ENCODE peak calls at places on chromosome 22, in seven cellular contexts. One of them, this sample, is unnamed.

GRCh38 chr22:40606306-40606705 is 30.2 kb downstream of the MRTFA start:
- DNase-seq in AG04450: no peak
- DNase-seq in PC-9: no peak
- DNase-seq in mammary epithelial cell: no peak
- DNase-seq in brain microvascular endothelial cell: no peak
- DNase-seq in ovary: no peak
- DNase-seq in foreskin fibroblast: no peak
- DNase-seq in this sample: no peak

GRCh38 chr22:37218771-37219411 is 6.6 kb upstream of the SSTR3 start:
- DNase-seq in AG04450: no peak
- DNase-seq in mammary epithelial cell: no peak
- DNase-seq in foreskin fibroblast: no peak
- DNase-seq in PC-9: no peak
- DNase-seq in ovary: no peak
- DNase-seq in brain microvascular endothelial cell: no peak
- DNase-seq in this sample: no peak

GRCh38 chr22:19891350-19892248 is 36.9 kb upstream of the GNB1L start:
- DNase-seq in PC-9: no peak
- DNase-seq in ovary: no peak
- DNase-seq in foreskin fibroblast: peak; percentile 83
- DNase-seq in AG04450: peak; percentile 59
- DNase-seq in brain microvascular endothelial cell: peak; percentile 84
- DNase-seq in mammary epithelial cell: peak; percentile 85
- DNase-seq in this sample: no peak

GRCh38 chr22:23715811-23716355 is 25.1 kb downstream of the RGL4 start:
- DNase-seq in ovary: peak; percentile 42
- DNase-seq in AG04450: no peak
- DNase-seq in mammary epithelial cell: no peak
- DNase-seq in PC-9: no peak
- DNase-seq in brain microvascular endothelial cell: no peak
- DNase-seq in foreskin fibroblast: no peak
- DNase-seq in this sample: no peak

GRCh38 chr22:37426532-37427127 is 649 bp downstream of the ELFN2 start:
- DNase-seq in AG04450: no peak
- DNase-seq in brain microvascular endothelial cell: no peak
- DNase-seq in PC-9: no peak
- DNase-seq in ovary: no peak
- DNase-seq in foreskin fibroblast: no peak
- DNase-seq in mammary epithelial cell: no peak
- DNase-seq in this sample: no peak

GRCh38 chr22:46056169-46057041 is 79.4 kb upstream of the WNT7B start:
- DNase-seq in PC-9: no peak
- DNase-seq in foreskin fibroblast: no peak
- DNase-seq in ovary: peak; percentile 56
- DNase-seq in AG04450: no peak
- DNase-seq in brain microvascular endothelial cell: no peak
- DNase-seq in mammary epithelial cell: peak; percentile 61
- DNase-seq in this sample: no peak

GRCh38 chr22:40506762-40507161 is 129.8 kb downstream of the MRTFA start:
- DNase-seq in mammary epithelial cell: no peak
- DNase-seq in foreskin fibroblast: no peak
- DNase-seq in brain microvascular endothelial cell: no peak
- DNase-seq in ovary: no peak
- DNase-seq in PC-9: no peak
- DNase-seq in AG04450: no peak
- DNase-seq in this sample: no peak

GRCh38 chr22:29914165-29914564 is 31.2 kb downstream of the MTMR3 start:
- DNase-seq in mammary epithelial cell: peak; percentile 77
- DNase-seq in brain microvascular endothelial cell: peak; percentile 49
- DNase-seq in PC-9: peak; percentile 42
- DNase-seq in foreskin fibroblast: peak; percentile 66
- DNase-seq in ovary: no peak
- DNase-seq in AG04450: peak; percentile 34
- DNase-seq in this sample: peak; percentile 76

GRCh38 chr22:40818192-40818746 is 877 bp downstream of the SLC25A17 start:
- DNase-seq in PC-9: no peak
- DNase-seq in brain microvascular endothelial cell: no peak
- DNase-seq in AG04450: no peak
- DNase-seq in ovary: no peak
- DNase-seq in foreskin fibroblast: no peak
- DNase-seq in mammary epithelial cell: no peak
- DNase-seq in this sample: no peak

GRCh38 chr22:36329217-36330078 is 58.3 kb downstream of the MYH9 start:
- DNase-seq in AG04450: peak; percentile 94
- DNase-seq in mammary epithelial cell: peak; percentile 97
- DNase-seq in foreskin fibroblast: peak; percentile 97
- DNase-seq in ovary: no peak
- DNase-seq in brain microvascular endothelial cell: peak; percentile 92
- DNase-seq in PC-9: peak; percentile 95
- DNase-seq in this sample: peak; percentile 91

GRCh38 chr22:35617137-35617755 is at the start of gene MB:
- DNase-seq in mammary epithelial cell: no peak
- DNase-seq in foreskin fibroblast: no peak
- DNase-seq in PC-9: no peak
- DNase-seq in ovary: no peak
- DNase-seq in brain microvascular endothelial cell: no peak
- DNase-seq in AG04450: no peak
- DNase-seq in this sample: no peak

GRCh38 chr22:47918276-47918928 is 1156.0 kb downstream of the TBC1D22A start:
- DNase-seq in mammary epithelial cell: no peak
- DNase-seq in ovary: no peak
- DNase-seq in foreskin fibroblast: no peak
- DNase-seq in brain microvascular endothelial cell: no peak
- DNase-seq in AG04450: no peak
- DNase-seq in PC-9: no peak
- DNase-seq in this sample: no peak

GRCh38 chr22:39917776-39918493 is 17.1 kb downstream of the GRAP2 start:
- DNase-seq in AG04450: no peak
- DNase-seq in brain microvascular endothelial cell: no peak
- DNase-seq in mammary epithelial cell: no peak
- DNase-seq in ovary: no peak
- DNase-seq in PC-9: no peak
- DNase-seq in foreskin fibroblast: no peak
- DNase-seq in this sample: no peak

GRCh38 chr22:46106279-46107022 is 43.9 kb upstream of the PPARA start:
- DNase-seq in PC-9: no peak
- DNase-seq in mammary epithelial cell: no peak
- DNase-seq in AG04450: no peak
- DNase-seq in brain microvascular endothelial cell: no peak
- DNase-seq in ovary: no peak
- DNase-seq in foreskin fibroblast: no peak
- DNase-seq in this sample: no peak

GRCh38 chr22:18966748-18967147 is 30.7 kb upstream of the PRODH start:
- DNase-seq in AG04450: no peak
- DNase-seq in mammary epithelial cell: no peak
- DNase-seq in ovary: no peak
- DNase-seq in brain microvascular endothelial cell: no peak
- DNase-seq in foreskin fibroblast: no peak
- DNase-seq in PC-9: no peak
- DNase-seq in this sample: no peak

DNA sequence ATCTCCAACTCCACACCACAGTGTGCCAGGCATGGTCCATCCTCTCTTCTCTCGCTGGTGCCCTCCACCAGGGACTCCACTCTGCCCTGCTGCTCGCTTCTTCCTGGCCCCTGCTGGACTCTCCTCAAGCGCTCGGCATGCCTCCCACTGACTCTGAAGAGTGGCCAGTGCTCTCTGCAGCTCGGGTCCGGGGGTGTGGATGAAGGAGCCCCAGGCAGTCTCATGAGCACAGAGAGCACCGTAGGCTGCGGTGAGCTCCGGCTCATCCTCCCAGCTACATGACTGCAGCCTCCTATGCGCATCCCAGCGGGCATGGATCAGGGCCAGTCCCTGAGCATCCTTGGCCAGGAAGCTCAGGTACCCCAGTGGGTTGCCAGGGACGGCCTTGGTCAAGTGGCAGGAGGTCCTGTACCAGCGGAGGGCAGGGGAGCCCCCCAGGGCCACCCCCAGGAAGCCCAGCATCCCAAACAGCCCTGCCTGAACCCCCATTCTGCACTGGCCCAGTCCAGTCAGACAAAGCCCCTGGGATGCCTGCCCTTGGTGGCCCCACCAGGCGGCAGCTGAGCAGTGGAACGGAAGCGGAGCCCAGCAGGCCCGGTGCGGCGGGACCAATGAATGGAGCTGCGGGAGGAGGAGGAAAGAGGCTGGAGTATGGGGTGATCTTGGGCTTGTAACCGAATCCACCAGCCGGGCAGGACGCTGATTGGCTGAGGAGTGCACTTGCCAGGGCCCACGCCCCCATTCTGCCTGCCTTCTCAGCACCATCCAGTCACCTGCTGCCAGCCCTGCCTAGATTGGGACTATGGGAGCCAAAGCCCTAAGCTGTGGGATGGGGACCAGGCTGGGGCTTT is at the start of gene PLA2G3:
- DNase-seq in ovary: no peak
- DNase-seq in brain microvascular endothelial cell: peak; percentile 51
- DNase-seq in foreskin fibroblast: peak; percentile 41
- DNase-seq in PC-9: no peak
- DNase-seq in mammary epithelial cell: no peak
- DNase-seq in AG04450: no peak
- DNase-seq in this sample: no peak
- TF ChIP-seq CTCF in ovary: no peak
- TF ChIP-seq CTCF in brain microvascular endothelial cell: peak; percentile 45
- TF ChIP-seq CTCF in foreskin fibroblast: no peak
- TF ChIP-seq CTCF in PC-9: no peak
- TF ChIP-seq CTCF in mammary epithelial cell: no peak
- TF ChIP-seq CTCF in AG04450: peak; percentile 26
- TF ChIP-seq CTCF in this sample: peak; percentile 29

DNA sequence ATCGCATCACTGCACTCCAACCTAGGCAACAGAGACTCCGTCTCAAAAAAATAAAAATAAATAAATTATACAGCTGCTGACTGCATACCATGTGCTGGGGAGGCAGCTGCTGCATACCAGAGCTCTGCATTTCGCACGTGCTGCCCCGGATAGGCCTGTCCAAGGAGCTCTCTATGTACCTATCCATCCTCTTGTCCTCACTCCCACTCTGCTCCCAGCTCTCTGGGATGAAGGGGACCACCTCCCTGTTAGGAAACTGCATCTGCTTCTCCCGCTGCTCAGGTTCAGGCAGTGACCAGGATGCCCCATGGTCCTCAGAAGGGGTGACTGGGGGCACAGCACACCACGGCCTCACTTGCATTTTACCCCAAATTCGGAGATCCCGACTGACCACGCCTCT is 302.3 kb downstream of the BRD1 start:
- DNase-seq in foreskin fibroblast: no peak
- DNase-seq in brain microvascular endothelial cell: no peak
- DNase-seq in PC-9: no peak
- DNase-seq in ovary: no peak
- DNase-seq in AG04450: no peak
- DNase-seq in mammary epithelial cell: no peak
- DNase-seq in this sample: no peak
- H3K4me3 ChIP-seq in foreskin fibroblast: no peak overlapping the region
- H3K4me3 ChIP-seq in brain microvascular endothelial cell: no peak overlapping the region
- H3K4me3 ChIP-seq in PC-9: no peak overlapping the region
- H3K4me3 ChIP-seq in ovary: no peak overlapping the region
- H3K4me3 ChIP-seq in AG04450: no peak overlapping the region
- H3K4me3 ChIP-seq in mammary epithelial cell: no peak overlapping the region
- H3K4me3 ChIP-seq in this sample: no peak overlapping the region

GRCh38 chr22:31609716-31610115 is 52.3 kb downstream of the PISD start:
- DNase-seq in AG04450: no peak
- DNase-seq in PC-9: no peak
- DNase-seq in mammary epithelial cell: no peak
- DNase-seq in ovary: no peak
- DNase-seq in brain microvascular endothelial cell: no peak
- DNase-seq in foreskin fibroblast: no peak
- DNase-seq in this sample: no peak
- TF ChIP-seq CTCF in AG04450: no peak
- TF ChIP-seq CTCF in PC-9: no peak
- TF ChIP-seq CTCF in mammary epithelial cell: no peak
- TF ChIP-seq CTCF in ovary: no peak
- TF ChIP-seq CTCF in brain microvascular endothelial cell: no peak
- TF ChIP-seq CTCF in foreskin fibroblast: no peak
- TF ChIP-seq CTCF in this sample: no peak

GRCh38 chr22:38446018-38446601 is 8.9 kb downstream of the KCNJ4 start:
- DNase-seq in ovary: no peak
- DNase-seq in AG04450: no peak
- DNase-seq in brain microvascular endothelial cell: no peak
- DNase-seq in foreskin fibroblast: no peak
- DNase-seq in mammary epithelial cell: no peak
- DNase-seq in PC-9: no peak
- DNase-seq in this sample: no peak

GRCh38 chr22:38442967-38443674 is 11.9 kb downstream of the KCNJ4 start:
- DNase-seq in mammary epithelial cell: no peak
- DNase-seq in brain microvascular endothelial cell: no peak
- DNase-seq in foreskin fibroblast: no peak
- DNase-seq in PC-9: no peak
- DNase-seq in AG04450: no peak
- DNase-seq in ovary: no peak
- DNase-seq in this sample: no peak

GRCh38 chr22:38441620-38442287 is 13.2 kb downstream of the KCNJ4 start:
- DNase-seq in AG04450: no peak
- DNase-seq in PC-9: no peak
- DNase-seq in foreskin fibroblast: no peak
- DNase-seq in brain microvascular endothelial cell: no peak
- DNase-seq in ovary: no peak
- DNase-seq in mammary epithelial cell: no peak
- DNase-seq in this sample: no peak

GRCh38 chr22:38444783-38445182 is 10.2 kb downstream of the KCNJ4 start:
- DNase-seq in ovary: no peak
- DNase-seq in AG04450: no peak
- DNase-seq in mammary epithelial cell: no peak
- DNase-seq in PC-9: no peak
- DNase-seq in brain microvascular endothelial cell: no peak
- DNase-seq in foreskin fibroblast: no peak
- DNase-seq in this sample: no peak

GRCh38 chr22:38443675-38444521 is 11.1 kb downstream of the KCNJ4 start:
- DNase-seq in PC-9: no peak
- DNase-seq in ovary: no peak
- DNase-seq in foreskin fibroblast: no peak
- DNase-seq in brain microvascular endothelial cell: no peak
- DNase-seq in mammary epithelial cell: no peak
- DNase-seq in AG04450: no peak
- DNase-seq in this sample: no peak
- H3K4me3 ChIP-seq in PC-9: no peak overlapping the region
- H3K4me3 ChIP-seq in ovary: no peak overlapping the region
- H3K4me3 ChIP-seq in foreskin fibroblast: no peak overlapping the region
- H3K4me3 ChIP-seq in brain microvascular endothelial cell: no peak overlapping the region
- H3K4me3 ChIP-seq in mammary epithelial cell: no peak overlapping the region
- H3K4me3 ChIP-seq in AG04450: no peak overlapping the region
- H3K4me3 ChIP-seq in this sample: no peak overlapping the region

DNA sequence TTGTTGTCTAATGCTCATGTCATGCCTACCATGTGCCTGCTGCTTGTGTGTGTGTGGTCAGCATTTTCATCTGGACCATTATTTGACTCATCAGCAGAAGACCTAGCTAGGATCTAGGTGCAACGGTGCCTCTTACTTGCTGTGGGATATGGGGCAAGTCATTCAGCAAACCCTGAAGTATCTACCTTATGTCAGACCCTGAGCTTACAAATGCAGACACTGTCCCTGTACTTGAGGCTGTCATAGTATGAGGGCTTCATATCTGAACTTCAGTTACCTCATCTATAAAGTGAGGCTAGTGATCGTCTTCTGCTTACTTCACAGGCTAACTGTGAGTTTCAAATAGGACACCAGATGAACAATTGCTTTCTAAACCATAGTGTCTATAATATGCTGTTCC is 86.5 kb upstream of the MYO18B start:
- DNase-seq in PC-9: no peak
- DNase-seq in mammary epithelial cell: no peak
- DNase-seq in ovary: no peak
- DNase-seq in AG04450: no peak
- DNase-seq in brain microvascular endothelial cell: no peak
- DNase-seq in foreskin fibroblast: no peak
- DNase-seq in this sample: no peak
- TF ChIP-seq CTCF in PC-9: no peak
- TF ChIP-seq CTCF in mammary epithelial cell: no peak
- TF ChIP-seq CTCF in ovary: no peak
- TF ChIP-seq CTCF in AG04450: no peak
- TF ChIP-seq CTCF in brain microvascular endothelial cell: no peak
- TF ChIP-seq CTCF in foreskin fibroblast: no peak
- TF ChIP-seq CTCF in this sample: no peak

GRCh38 chr22:22316589-22316988 is 72.0 kb downstream of the VPREB1 start:
- DNase-seq in foreskin fibroblast: no peak
- DNase-seq in ovary: no peak
- DNase-seq in PC-9: no peak
- DNase-seq in mammary epithelial cell: no peak
- DNase-seq in brain microvascular endothelial cell: no peak
- DNase-seq in AG04450: no peak
- DNase-seq in this sample: no peak
- H3K4me3 ChIP-seq in foreskin fibroblast: no peak overlapping the region
- H3K4me3 ChIP-seq in ovary: no peak overlapping the region
- H3K4me3 ChIP-seq in PC-9: no peak overlapping the region
- H3K4me3 ChIP-seq in mammary epithelial cell: no peak overlapping the region
- H3K4me3 ChIP-seq in brain microvascular endothelial cell: no peak overlapping the region
- H3K4me3 ChIP-seq in AG04450: no peak overlapping the region
- H3K4me3 ChIP-seq in this sample: no peak overlapping the region

This sample was measured in BJ.